ENCODE peak calls at places on chromosomes 12 and 14, in eight cellular contexts. L is left ventricle myocardium inferior, W is aorta, Y is thoracic aorta, F is AG04450, K is mucosa of descending colon, O is mammary epithelial cell, P is kidney epithelial cell. H is an unnamed sample.

GRCh38 chr12:26018926-26019325 is 60.4 kb downstream of the RASSF8 start:
- DNase-seq in W (no peak), P (no peak), Y (no peak), L (no peak), F (no peak), K (no peak), O (peak), H (peak)

GRCh38 chr14:68934034-68934433 is 45.1 kb downstream of the ACTN1 start:
- DNase-seq in Y (no peak), W (no peak), F (no peak), P (no peak), K (no peak), L (no peak), O (no peak), H (no peak)

GRCh38 chr12:43094886-43095285 is 457.1 kb downstream of the ADAMTS20 start:
- DNase-seq in P (no peak), O (no peak), L (no peak), Y (no peak), K (no peak), W (no peak), F (no peak), H (no peak)

GRCh38 chr12:127635838-127636237 is 631.1 kb upstream of the TMEM132C start:
- DNase-seq in Y (no peak), F (no peak), L (no peak), O (no peak), W (no peak), P (no peak), K (no peak), H (no peak)

GRCh38 chr12:46555379-46555778 is 182.8 kb upstream of the SLC38A2 start:
- DNase-seq in W (no peak), Y (no peak), O (peak), F (peak), L (no peak), P (no peak), K (no peak), H (peak)

GRCh38 chr12:49336645-49337584 is at the start of gene C1QL4:
- DNase-seq in K (peak), L (peak), O (peak), W (peak), Y (peak), F (no peak), P (no peak), H (peak)

GRCh38 chr12:53501615-53502181 is 615 bp downstream of the TARBP2 start:
- DNase-seq in F (no peak), L (no peak), W (no peak), P (no peak), K (no peak), O (no peak), Y (no peak), H (no peak)

GRCh38 chr12:128534906-128535305 is 267.9 kb downstream of the TMEM132C start:
- DNase-seq in P (no peak), Y (no peak), W (no peak), F (no peak), L (no peak), K (no peak), O (no peak), H (no peak)

GRCh38 chr12:116861331-116861730 is 19.9 kb downstream of the HRK start:
- DNase-seq in K (no peak), O (no peak), P (no peak), W (peak), L (peak), Y (no peak), F (peak), H (no peak)

GRCh38 chr12:88371416-88372183 is 208.7 kb downstream of the KITLG start:
- DNase-seq in F (no peak), P (no peak), K (peak), Y (peak), O (peak), W (peak), L (no peak), H (peak)

GRCh38 chr14:72451081-72451972 is 442.6 kb downstream of the DPF3 start:
- DNase-seq in P (peak), Y (no peak), K (peak), L (no peak), W (no peak), F (no peak), O (no peak), H (no peak)

GRCh38 chr14:55086939-55087338 is 35.5 kb downstream of the MAPK1IP1L start:
- DNase-seq in L (no peak), Y (no peak), P (no peak), O (no peak), W (no peak), K (no peak), F (no peak), H (no peak)

GRCh38 chr12:103547929-103548328 is 39.1 kb upstream of the STAB2 start:
- DNase-seq in K (no peak), O (no peak), W (no peak), F (no peak), Y (no peak), P (no peak), L (no peak), H (no peak)

GRCh38 chr14:35004839-35005238 is 22.0 kb downstream of the SRP54 start:
- DNase-seq in Y (no peak), P (no peak), L (no peak), K (no peak), F (no peak), W (no peak), O (no peak), H (no peak)

GRCh38 chr14:56998728-56999127 is 188.4 kb upstream of the OTX2 start:
- DNase-seq in K (no peak), O (no peak), F (no peak), L (no peak), P (no peak), W (no peak), Y (no peak), H (no peak)

GRCh38 chr12:131157739-131158138 is 204.0 kb downstream of the ADGRD1 start:
- DNase-seq in P (no peak), Y (no peak), W (no peak), L (no peak), F (no peak), O (no peak), K (no peak), H (no peak)

GRCh38 chr14:99883866-99884650 is 90.8 kb downstream of the EML1 start:
- DNase-seq in K (no peak), W (no peak), F (no peak), P (no peak), L (no peak), O (no peak), Y (no peak), H (no peak)

GRCh38 chr14:76763362-76764041 is 2.2 kb downstream of the VASH1 start:
- DNase-seq in P (no peak), L (no peak), Y (no peak), K (no peak), W (no peak), F (no peak), O (no peak), H (no peak)

GRCh38 chr12:43336962-43337555 is 214.9 kb downstream of the ADAMTS20 start:
- DNase-seq in F (no peak), P (peak), K (no peak), L (no peak), O (peak), W (no peak), Y (no peak), H (peak)

GRCh38 chr14:52015411-52016030 is 26.2 kb downstream of the RTRAF start:
- DNase-seq in P (no peak), Y (no peak), L (no peak), W (no peak), O (no peak), K (no peak), F (no peak), H (peak)

GRCh38 chr14:49446801-49447200 is 139.4 kb downstream of the RPS29 start:
- DNase-seq in P (no peak), O (no peak), F (no peak), Y (no peak), W (no peak), K (no peak), L (no peak), H (no peak)

GRCh38 chr14:44720707-44721106 is 213.6 kb upstream of the FSCB start:
- DNase-seq in P (no peak), Y (no peak), O (peak), L (no peak), F (no peak), W (no peak), K (no peak), H (peak)

GRCh38 chr12:79737875-79738718 is 47.3 kb upstream of the PAWR start:
- DNase-seq in Y (no peak), O (peak), P (peak), K (no peak), L (no peak), W (no peak), F (no peak), H (peak)

GRCh38 chr14:90675399-90675798 is 140.8 kb downstream of the TTC7B start:
- DNase-seq in L (no peak), F (no peak), O (no peak), W (peak), Y (peak), P (no peak), K (no peak), H (no peak)

GRCh38 chr12:4477133-4477532 is 31.5 kb upstream of the FGF6 start:
- DNase-seq in P (no peak), L (no peak), O (peak), F (no peak), K (no peak), Y (no peak), W (no peak), H (no peak)

GRCh38 chr14:90518941-90519256 is 122.1 kb downstream of the CALM1 start:
- DNase-seq in O (no peak), P (no peak), F (no peak), K (no peak), L (no peak), W (no peak), Y (no peak), H (peak)

GRCh38 chr12:66129934-66130266 is 650 bp downstream of the LLPH start:
- DNase-seq in W (no peak), O (no peak), F (no peak), L (no peak), K (no peak), P (no peak), Y (no peak), H (peak)

GRCh38 chr12:93090768-93091172 is 161.7 kb upstream of the EEA1 start:
- DNase-seq in Y (no peak), F (no peak), P (peak), W (no peak), O (peak), L (no peak), K (no peak), H (peak)

GRCh38 chr12:115251727-115252126 is 567.8 kb upstream of the TBX3 start:
- DNase-seq in Y (no peak), K (no peak), O (no peak), P (no peak), F (no peak), L (no peak), W (no peak), H (no peak)

GRCh38 chr12:15928345-15928744 is 17.2 kb downstream of the DERA start:
- DNase-seq in O (peak), K (no peak), Y (no peak), W (no peak), F (peak), L (no peak), P (peak), H (peak)

GRCh38 chr12:9667403-9667802 is 2.1 kb upstream of the CLEC2D start:
- DNase-seq in Y (no peak), L (no peak), O (no peak), F (no peak), P (no peak), W (no peak), K (no peak), H (no peak)

GRCh38 chr14:40733206-40733605 is 873.5 kb upstream of the LRFN5 start:
- DNase-seq in Y (no peak), O (no peak), W (no peak), P (no peak), F (no peak), K (no peak), L (no peak), H (no peak)

GRCh38 chr14:77092676-77093075 is 5.4 kb upstream of the CIPC start:
- DNase-seq in O (no peak), Y (no peak), L (no peak), F (no peak), P (no peak), W (no peak), K (no peak), H (no peak)

GRCh38 chr14:34201909-34202622 is 251.2 kb upstream of the EGLN3 start:
- DNase-seq in L (no peak), O (peak), W (no peak), F (no peak), P (no peak), Y (no peak), K (no peak), H (peak)

GRCh38 chr12:109461049-109461845 is 15.9 kb downstream of the KCTD10 start:
- DNase-seq in W (peak), L (peak), P (no peak), K (no peak), O (peak), F (no peak), Y (no peak), H (no peak)

GRCh38 chr12:3083949-3084348 is 6.8 kb downstream of the TSPAN9 start:
- DNase-seq in K (no peak), P (no peak), O (no peak), F (no peak), W (no peak), Y (no peak), L (no peak), H (no peak)

GRCh38 chr14:64979336-64980074 is 7.2 kb upstream of the FNTB start:
- DNase-seq in O (no peak), W (no peak), K (no peak), Y (no peak), L (no peak), P (no peak), F (no peak), H (no peak)

GRCh38 chr12:45050751-45051489 is at the start of gene DBX2:
- DNase-seq in F (no peak), K (no peak), Y (no peak), W (no peak), L (no peak), O (no peak), P (no peak), H (no peak)
- H3K4me3 ChIP-seq in F (peak), K (no peak), Y (peak), W (peak), L (peak), O (peak), P (peak), H (peak)

DNA sequence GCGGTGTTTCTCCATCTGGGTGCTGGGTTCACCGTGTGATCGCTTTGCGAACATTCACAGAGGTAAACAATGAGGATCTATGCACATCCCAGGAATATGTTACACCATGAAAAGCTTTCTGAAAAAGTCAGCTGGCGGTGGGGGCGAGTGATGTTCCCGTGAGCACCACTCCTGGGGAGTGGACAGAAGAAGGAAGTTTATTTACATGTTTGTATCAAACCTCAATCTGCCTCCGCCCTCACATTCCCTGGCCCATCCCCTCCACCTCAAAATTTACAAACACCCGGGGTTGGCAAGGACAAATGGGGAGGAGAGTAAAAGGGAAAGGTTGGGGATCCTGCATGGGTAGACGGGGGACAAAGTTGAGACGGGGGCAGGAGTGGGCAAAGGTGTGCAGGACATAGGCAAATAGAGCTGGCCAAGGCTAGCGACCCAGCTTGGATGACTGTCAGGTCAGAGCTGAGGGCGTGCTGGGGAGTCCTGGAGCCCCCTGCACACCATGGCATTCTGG is 6.9 kb downstream of the TNFRSF1A start:
- DNase-seq in P (no peak), W (peak), F (no peak), L (no peak), K (peak), Y (no peak), O (no peak), H (no peak)
- H3K4me3 ChIP-seq in P (no peak), W (no peak), F (peak), L (peak), K (no peak), Y (peak), O (no peak), H (peak)

GRCh38 chr12:57242329-57242690 is 8.7 kb downstream of the STAC3 start:
- DNase-seq in W (no peak), L (peak), F (no peak), Y (no peak), K (peak), O (no peak), P (no peak), H (no peak)
- H3K4me3 ChIP-seq in W (no peak), L (peak), F (no peak), Y (peak), K (no peak), O (no peak), P (no peak), H (no peak)

GRCh38 chr12:113270709-113271009 is 49.4 kb downstream of the TPCN1 start:
- DNase-seq in W (peak), K (peak), O (no peak), Y (no peak), L (no peak), F (no peak), P (no peak), H (no peak)

GRCh38 chr12:113271466-113271852 is 50.2 kb downstream of the TPCN1 start:
- DNase-seq in L (no peak), F (no peak), P (no peak), Y (no peak), W (no peak), O (no peak), K (no peak), H (peak)

GRCh38 chr12:113269257-113269943 is 48.1 kb downstream of the TPCN1 start:
- DNase-seq in P (no peak), L (no peak), K (peak), W (no peak), F (no peak), O (no peak), Y (no peak), H (no peak)

GRCh38 chr12:113273053-113273725 is 51.9 kb downstream of the TPCN1 start:
- DNase-seq in P (no peak), L (no peak), O (no peak), F (no peak), W (peak), Y (no peak), K (peak), H (peak)

GRCh38 chr12:113271853-113272561 is 50.7 kb downstream of the TPCN1 start:
- DNase-seq in L (peak), F (peak), Y (peak), W (peak), K (peak), P (no peak), O (peak), H (peak)
- H3K4me3 ChIP-seq in L (peak), F (peak), Y (peak), W (no peak), K (no peak), P (no peak), O (no peak), H (no peak)

GRCh38 chr14:61662437-61663311 is 32.6 kb upstream of the HIF1A start:
- DNase-seq in K (no peak), O (peak), F (no peak), W (no peak), P (peak), L (no peak), Y (no peak), H (peak)
- H3K4me3 ChIP-seq in K (no peak), O (no peak), F (no peak), W (no peak), P (no peak), L (no peak), Y (peak), H (no peak)

DNA sequence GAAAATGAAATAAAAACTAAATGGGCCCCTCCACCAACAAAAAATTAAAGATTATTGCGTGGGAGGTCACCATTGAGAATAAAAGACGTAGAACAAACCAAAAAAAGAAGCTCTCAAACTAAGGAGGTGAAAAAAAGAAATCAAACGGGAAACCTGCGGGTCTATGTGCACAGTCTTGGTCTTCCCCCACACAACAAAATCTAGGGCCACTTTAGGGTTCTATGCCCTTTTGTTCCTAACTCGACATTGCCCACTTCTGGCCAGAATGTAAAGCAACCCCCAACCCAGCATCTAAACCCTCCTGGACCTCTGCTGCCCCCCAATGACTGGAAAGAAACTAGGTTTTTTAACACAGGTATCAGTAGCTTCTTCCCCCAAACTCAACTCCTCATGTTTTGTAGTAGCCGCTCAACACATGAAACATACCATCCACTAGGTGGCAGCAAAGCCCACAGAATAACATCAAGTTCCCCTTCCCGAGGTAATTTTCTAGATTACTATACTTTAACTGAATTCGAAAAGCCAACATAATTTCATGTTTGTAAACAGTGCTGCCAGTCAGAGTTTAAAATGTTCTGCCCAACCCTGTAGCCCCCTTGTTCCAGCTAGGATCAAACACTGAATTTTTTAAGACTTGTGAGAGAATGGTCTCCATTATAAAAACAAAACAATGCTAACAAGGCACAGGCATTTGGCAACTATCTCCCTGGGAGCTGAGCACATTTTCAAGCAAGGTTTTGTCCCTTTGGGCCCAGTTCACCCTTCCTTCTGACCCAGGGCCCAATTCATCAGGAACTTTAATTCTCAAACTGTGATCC is 18.7 kb downstream of the DAD1 start:
- DNase-seq in P (no peak), O (peak), Y (no peak), F (no peak), L (no peak), K (no peak), W (peak), H (peak)
- H3K4me3 ChIP-seq in P (no peak), O (no peak), Y (no peak), F (no peak), L (no peak), K (no peak), W (no peak), H (no peak)

GRCh38 chr12:1531654-1532366 is 62.6 kb downstream of the FBXL14 start:
- DNase-seq in K (no peak), Y (no peak), W (no peak), O (no peak), L (no peak), P (no peak), F (no peak), H (no peak)

GRCh38 chr12:1529862-1530591 is 64.4 kb downstream of the FBXL14 start:
- DNase-seq in P (no peak), O (no peak), F (no peak), Y (no peak), W (no peak), K (no peak), L (peak), H (no peak)

GRCh38 chr12:1529228-1529861 is 65.0 kb downstream of the FBXL14 start:
- DNase-seq in W (no peak), O (no peak), F (no peak), P (no peak), L (no peak), Y (no peak), K (no peak), H (no peak)

GRCh38 chr12:1531160-1531653 is 63.2 kb downstream of the FBXL14 start:
- DNase-seq in F (no peak), Y (no peak), K (no peak), P (no peak), W (no peak), O (no peak), L (no peak), H (no peak)

GRCh38 chr12:1530592-1531159 is 63.7 kb downstream of the FBXL14 start:
- DNase-seq in O (no peak), K (no peak), W (no peak), Y (no peak), L (no peak), P (no peak), F (no peak), H (no peak)
- H3K4me3 ChIP-seq in O (peak), K (peak), W (peak), Y (peak), L (peak), P (peak), F (peak), H (peak)